ENCODE peak calls at places on chromosomes 12 and 14, in nine cellular contexts. D, E, A, M, F, G, R, C and N are unnamed samples.

GRCh38 chr12:98754095-98754494 is 109.0 kb downstream of the APAF1 start:
- DNase-seq in D (no peak), E (no peak), A (no peak), M (no peak), F (no peak), G (no peak), R (no peak), C (no peak), N (peak; percentile 28)

GRCh38 chr14:94143711-94144110 is 14.3 kb upstream of the IFI27L2 start:
- DNase-seq in D (no peak), E (no peak), A (no peak), M (no peak), F (no peak), G (no peak), R (no peak), C (no peak), N (no peak)

GRCh38 chr14:51967521-51967920 is 21.8 kb upstream of the RTRAF start:
- DNase-seq in D (no peak), E (no peak), A (no peak), M (no peak), F (no peak), G (no peak), R (no peak), C (no peak), N (no peak)

GRCh38 chr12:15526033-15526432 is 203.7 kb downstream of the PTPRO start:
- DNase-seq in D (no peak), E (no peak), A (no peak), M (no peak), F (no peak), G (no peak), R (no peak), C (no peak), N (no peak)

GRCh38 chr14:99734406-99735051 is 50.4 kb downstream of the CYP46A1 start:
- DNase-seq in D (no peak), E (peak; percentile 62), A (no peak), M (no peak), F (no peak), G (no peak), R (no peak), C (no peak), N (no peak)

GRCh38 chr12:105706321-105706972 is 376.0 kb downstream of the C12orf75 start:
- DNase-seq in D (no peak), E (peak; percentile 50), A (no peak), M (no peak), F (no peak), G (no peak), R (no peak), C (no peak), N (no peak)

GRCh38 chr14:97021571-97022171 is 224.5 kb downstream of the VRK1 start:
- DNase-seq in D (no peak), E (no peak), A (no peak), M (no peak), F (no peak), G (no peak), R (no peak), C (no peak), N (no peak)

GRCh38 chr12:29710104-29710503 is 73.6 kb downstream of the TMTC1 start:
- DNase-seq in D (no peak), E (peak; percentile 76), A (peak; percentile 39), M (no peak), F (no peak), G (no peak), R (no peak), C (no peak), N (no peak)

GRCh38 chr12:59861635-59862034 is 265.8 kb downstream of the SLC16A7 start:
- DNase-seq in D (no peak), E (no peak), A (peak; percentile 5), M (no peak), F (no peak), G (no peak), R (no peak), C (no peak), N (no peak)

GRCh38 chr14:102005336-102005735 is 41.0 kb downstream of the DYNC1H1 start:
- DNase-seq in D (no peak), E (no peak), A (no peak), M (no peak), F (no peak), G (no peak), R (no peak), C (no peak), N (no peak)

GRCh38 chr14:104695660-104696000 is 6.2 kb downstream of the INF2 start:
- DNase-seq in D (no peak), E (no peak), A (no peak), M (no peak), F (no peak), G (no peak), R (no peak), C (no peak), N (no peak)

GRCh38 chr12:107718606-107719005 is 33.0 kb downstream of the PWP1 start:
- DNase-seq in D (no peak), E (no peak), A (no peak), M (no peak), F (no peak), G (no peak), R (no peak), C (no peak), N (no peak)

GRCh38 chr14:54435500-54435981 is 5.6 kb downstream of the CNIH1 start:
- DNase-seq in D (no peak), E (no peak), A (no peak), M (no peak), F (no peak), G (no peak), R (peak; percentile 6), C (no peak), N (no peak)

GRCh38 chr14:22551597-22551982 is 37.4 kb downstream of the DAD1 start:
- DNase-seq in D (no peak), E (no peak), A (no peak), M (no peak), F (no peak), G (no peak), R (no peak), C (no peak), N (no peak)

GRCh38 chr12:105483691-105484090 is 153.2 kb downstream of the C12orf75 start:
- DNase-seq in D (no peak), E (no peak), A (no peak), M (no peak), F (no peak), G (no peak), R (no peak), C (no peak), N (no peak)

GRCh38 chr14:38042356-38042755 is 165.3 kb upstream of the SSTR1 start:
- DNase-seq in D (no peak), E (no peak), A (no peak), M (no peak), F (peak; percentile 75), G (no peak), R (no peak), C (no peak), N (no peak)

GRCh38 chr14:100159107-100159864 is at the start of gene DEGS2:
- DNase-seq in D (no peak), E (peak; percentile 59), A (no peak), M (no peak), F (no peak), G (peak; percentile 62), R (peak; percentile 67), C (peak; percentile 20), N (no peak)